ENCODE peak calls at places on chromosomes 1 and 21, in eight cellular contexts. R is posterior cingulate gyrus, M is Right ventricle myocardium superior, C is fibroblast of the aortic adventitia, Q is fibroblast of lung, P is activated T-helper 1 cell treated with Interleukin-2 at 50 U/mL for 16 hours, K is SHP77, I is C1 segment of cervical spinal cord. F is an unnamed sample.

GRCh38 chr1:245561659-245562234 is 407.0 kb downstream of the KIF26B start:
- DNase-seq in I (no peak), Q (no peak), C (no peak), R (no peak), P (no peak), M (no peak), K (no peak), F (no peak)

GRCh38 chr1:21397813-21398188 is 42.1 kb upstream of the NBPF3 start:
- DNase-seq in R (peak; percentile 22), I (no peak), M (no peak), P (no peak), K (no peak), Q (peak; percentile 25), C (no peak), F (peak; percentile 44)

GRCh38 chr1:32241011-32241763 is 5.8 kb upstream of the FAM167B start:
- DNase-seq in C (peak; percentile 68), M (peak; percentile 78), Q (peak; percentile 68), R (peak; percentile 45), I (no peak), K (peak; percentile 79), P (no peak), F (peak; percentile 76)

GRCh38 chr1:41618066-41618825 is 133.8 kb upstream of the EDN2 start:
- DNase-seq in K (no peak), P (no peak), Q (peak; percentile 52), C (peak; percentile 48), M (peak; percentile 91), I (peak; percentile 82), R (peak; percentile 86), F (peak; percentile 92)

GRCh38 chr1:41662656-41663437 is 178.4 kb upstream of the EDN2 start:
- DNase-seq in K (no peak), Q (peak; percentile 85), M (peak; percentile 61), I (peak; percentile 57), R (no peak), P (peak; percentile 16), C (peak; percentile 65), F (no peak)

GRCh38 chr1:41239988-41240610 is 2.0 kb downstream of the SCMH1 start:
- DNase-seq in M (no peak), K (no peak), P (no peak), C (peak; percentile 67), I (no peak), Q (peak; percentile 64), R (no peak), F (no peak)

GRCh38 chr1:222880586-222880985 is 65.7 kb downstream of the DISP1 start:
- DNase-seq in K (no peak), R (no peak), Q (peak; percentile 85), M (no peak), I (no peak), P (no peak), C (peak; percentile 67), F (no peak)

GRCh38 chr1:145740269-145740668 is 21.0 kb downstream of the CD160 start:
- DNase-seq in C (peak; percentile 86), I (no peak), P (no peak), Q (peak; percentile 93), K (no peak), M (no peak), R (no peak), F (no peak)

GRCh38 chr1:64532646-64533045 is 62.7 kb downstream of the CACHD1 start:
- DNase-seq in K (no peak), C (no peak), R (no peak), P (no peak), M (no peak), I (no peak), Q (no peak), F (no peak)

GRCh38 chr1:236471653-236472052 is 52.1 kb upstream of the LGALS8 start:
- DNase-seq in Q (no peak), C (no peak), K (no peak), R (no peak), P (no peak), M (no peak), I (no peak), F (no peak)

GRCh38 chr21:16116798-16117197 is 387.0 kb downstream of the USP25 start:
- DNase-seq in I (no peak), C (peak; percentile 58), K (no peak), P (no peak), M (no peak), R (no peak), Q (peak; percentile 89), F (no peak)

GRCh38 chr1:192878249-192878648 is 69.4 kb downstream of the RGS2 start:
- DNase-seq in M (peak; percentile 42), Q (peak; percentile 84), C (peak; percentile 90), P (no peak), I (no peak), R (no peak), K (no peak), F (no peak)

GRCh38 chr21:28737671-28738279 is 254.9 kb downstream of the LTN1 start:
- DNase-seq in I (no peak), C (peak; percentile 73), Q (peak; percentile 39), P (no peak), K (peak; percentile 2), R (no peak), M (no peak), F (no peak)

GRCh38 chr1:53076165-53076564 is 14.2 kb downstream of the PODN start:
- DNase-seq in M (peak; percentile 20), C (no peak), I (no peak), P (no peak), Q (no peak), R (no peak), K (no peak), F (no peak)

GRCh38 chr1:21270086-21270689 is 20.1 kb downstream of the ECE1 start:
- DNase-seq in R (peak; percentile 69), K (peak; percentile 31), P (peak; percentile 72), Q (peak; percentile 40), C (peak; percentile 58), I (no peak), M (peak; percentile 89), F (peak; percentile 68)

GRCh38 chr1:238951809-238952208 is 434.6 kb upstream of the CHRM3 start:
- DNase-seq in Q (peak; percentile 61), M (no peak), C (peak; percentile 52), K (peak; percentile 7), R (no peak), I (no peak), P (no peak), F (no peak)

F was measured in head of caudate nucleus.